ENCODE peak calls at places on chromosomes 4 and X, in five cellular contexts. O is CD8-positive, alpha-beta memory T cell; I is left ventricle myocardium inferior; L is right cardiac atrium; P is uterus. V is an unnamed sample. For H3K9me3 and H3K4me1, the result is how much of the 10 kb centered on the place peaks cover.

GRCh38 chr4:7760228-7760627 is 179.4 kb downstream of the AFAP1 start:
- DNase-seq in O (no peak), I (no peak), L (peak), P (no peak), V (no peak)

GRCh38 chr4:98627883-98628282 is 30.5 kb downstream of the TSPAN5 start:
- DNase-seq in O (no peak), I (no peak), L (no peak), P (no peak), V (no peak)

GRCh38 chr4:48896845-48897244 is 9.7 kb downstream of the OCIAD2 start:
- DNase-seq in O (no peak), I (no peak), L (no peak), P (no peak), V (no peak)

GRCh38 chr4:142706381-142706780 is 139.7 kb downstream of the INPP4B start:
- DNase-seq in O (no peak), I (no peak), L (no peak), P (no peak), V (no peak)

GRCh38 chr4:7850489-7850888 is 89.2 kb downstream of the AFAP1 start:
- DNase-seq in O (no peak), I (no peak), L (no peak), P (no peak), V (no peak)

GRCh38 chr4:7112656-7113055 is 44.8 kb upstream of the GRPEL1 start:
- DNase-seq in O (no peak), I (peak), L (no peak), P (no peak), V (no peak)

GRCh38 chr4:7414046-7414445 is 20.7 kb downstream of the PSAPL1 start:
- DNase-seq in O (no peak), I (peak), L (no peak), P (peak), V (peak)

GRCh38 chrX:33543757-33544156 is 332.4 kb upstream of the DMD start:
- DNase-seq in O (no peak), I (no peak), L (no peak), P (no peak), V (no peak)

GRCh38 chr4:142683997-142684396 is 162.1 kb downstream of the INPP4B start:
- DNase-seq in O (no peak), I (no peak), L (no peak), P (no peak), V (no peak)

GRCh38 chrX:119695535-119696050 is 2.6 kb upstream of the SEPTIN6 start:
- DNase-seq in O (no peak), I (no peak), L (no peak), P (no peak), V (no peak)

GRCh38 chr4:133390198-133390855 is 241.2 kb downstream of the PCDH10 start:
- DNase-seq in O (no peak), I (no peak), L (peak), P (no peak), V (no peak)

GRCh38 chr4:143531368-143531767 is 17.9 kb downstream of the SMARCA5 start:
- DNase-seq in O (no peak), I (no peak), L (no peak), P (no peak), V (no peak)

GRCh38 chrX:57453901-57454300 is 137.9 kb upstream of the ZXDB start:
- DNase-seq in O (no peak), I (no peak), L (no peak), P (no peak), V (no peak)

GRCh38 chr4:6221296-6221850 is 21.0 kb upstream of the JAKMIP1 start:
- DNase-seq in O (no peak), I (no peak), L (no peak), P (no peak), V (peak)

GRCh38 chr4:137700072-137700471 is 167.8 kb upstream of the PCDH18 start:
- DNase-seq in O (no peak), I (no peak), L (no peak), P (no peak), V (no peak)

GRCh38 chr4:67754288-67754687 is at the start of gene GNRHR:
- DNase-seq in O (no peak), I (no peak), L (no peak), P (no peak), V (no peak)

GRCh38 chr4:36316544-36317082 is 35.2 kb downstream of the DTHD1 start:
- DNase-seq in O (no peak), I (no peak), L (no peak), P (no peak), V (no peak)

GRCh38 chr4:39427477-39428119 is 20.9 kb downstream of the KLB start:
- DNase-seq in O (no peak), I (no peak), L (no peak), P (no peak), V (no peak)

GRCh38 chrX:47278684-47279083 is 45.9 kb downstream of the USP11 start:
- DNase-seq in O (no peak), I (no peak), L (no peak), P (no peak), V (no peak)

GRCh38 chr4:78439328-78439727 is 112.2 kb upstream of the ANXA3 start:
- DNase-seq in O (no peak), I (no peak), L (no peak), P (no peak), V (no peak)

GRCh38 chr4:139711461-139711860 is 45.8 kb downstream of the MGST2 start:
- DNase-seq in O (no peak), I (no peak), L (no peak), P (no peak), V (no peak)

GRCh38 chr4:153950100-153950979 is 161.5 kb upstream of the SFRP2 start:
- DNase-seq in O (no peak), I (no peak), L (no peak), P (no peak), V (no peak)

DNA sequence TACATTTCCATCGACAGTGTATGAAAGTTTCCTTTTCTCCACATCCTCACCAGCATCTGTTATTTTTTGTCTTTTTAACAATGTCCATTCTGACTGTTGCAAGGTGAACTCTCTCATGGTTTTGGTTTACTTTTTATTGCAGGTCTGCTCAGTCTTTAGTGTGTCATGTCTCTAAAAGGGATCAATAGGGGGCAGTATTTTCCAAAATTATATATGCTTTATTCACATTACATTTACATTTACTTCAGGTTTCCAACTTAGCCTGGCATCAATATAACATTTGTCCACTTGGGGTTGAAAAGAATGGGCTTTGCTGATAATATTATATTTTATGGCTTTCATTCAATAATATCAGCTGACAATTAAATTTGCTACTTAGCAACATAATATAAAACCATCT is 265.0 kb upstream of the SLITRK2 start:
- DNase-seq in O (no peak), I (no peak), L (no peak), P (no peak), V (no peak)
- H3K9me3 ChIP-seq in O (under half), I (under half), L (under half), P (under half), V (under half)

GRCh38 chr4:113604955-113605354 is 156.6 kb downstream of the CAMK2D start:
- DNase-seq in O (no peak), I (no peak), L (no peak), P (no peak), V (no peak)

GRCh38 chr4:113603926-113604325 is 157.6 kb downstream of the CAMK2D start:
- DNase-seq in O (no peak), I (no peak), L (no peak), P (no peak), V (no peak)

GRCh38 chr4:113607147-113607720 is 154.3 kb downstream of the CAMK2D start:
- DNase-seq in O (no peak), I (no peak), L (no peak), P (no peak), V (no peak)

GRCh38 chr4:113610542-113610941 is 151.0 kb downstream of the CAMK2D start:
- DNase-seq in O (no peak), I (no peak), L (peak), P (no peak), V (no peak)

DNA sequence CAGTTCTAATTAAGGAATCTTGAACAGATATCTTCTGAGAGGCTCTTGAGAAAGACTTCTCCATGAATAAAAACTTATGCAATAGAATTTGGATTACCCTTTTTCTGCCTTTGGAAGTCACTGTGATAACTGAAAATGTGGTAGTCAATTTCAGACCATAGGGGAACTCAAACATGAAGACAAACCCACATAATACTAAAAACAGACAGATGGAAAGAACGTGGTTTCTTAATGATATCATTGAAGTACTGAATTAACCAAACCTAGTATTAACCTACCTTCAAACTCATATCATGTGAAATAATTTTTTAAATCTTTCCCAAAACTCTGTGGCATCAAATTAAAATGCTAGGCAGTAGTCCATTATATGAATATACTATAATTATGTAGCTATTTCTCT is 153.5 kb downstream of the CAMK2D start:
- DNase-seq in O (no peak), I (no peak), L (no peak), P (no peak), V (no peak)
- H3K4me1 ChIP-seq in O (under half), I (half or more), L (under half), P (under half), V (under half)

GRCh38 chr4:105474110-105474518 is 252 bp upstream of the PPA2 start:
- DNase-seq in O (no peak), I (peak), L (peak), P (peak), V (peak)

GRCh38 chr4:105473340-105474109 is at the start of gene PPA2:
- DNase-seq in O (peak), I (peak), L (peak), P (peak), V (peak)

GRCh38 chr4:105466580-105466979 is 7.3 kb downstream of the PPA2 start:
- DNase-seq in O (no peak), I (no peak), L (no peak), P (no peak), V (no peak)

GRCh38 chr4:105472871-105473339 is 957 bp downstream of the PPA2 start:
- DNase-seq in O (no peak), I (no peak), L (peak), P (no peak), V (no peak)

DNA sequence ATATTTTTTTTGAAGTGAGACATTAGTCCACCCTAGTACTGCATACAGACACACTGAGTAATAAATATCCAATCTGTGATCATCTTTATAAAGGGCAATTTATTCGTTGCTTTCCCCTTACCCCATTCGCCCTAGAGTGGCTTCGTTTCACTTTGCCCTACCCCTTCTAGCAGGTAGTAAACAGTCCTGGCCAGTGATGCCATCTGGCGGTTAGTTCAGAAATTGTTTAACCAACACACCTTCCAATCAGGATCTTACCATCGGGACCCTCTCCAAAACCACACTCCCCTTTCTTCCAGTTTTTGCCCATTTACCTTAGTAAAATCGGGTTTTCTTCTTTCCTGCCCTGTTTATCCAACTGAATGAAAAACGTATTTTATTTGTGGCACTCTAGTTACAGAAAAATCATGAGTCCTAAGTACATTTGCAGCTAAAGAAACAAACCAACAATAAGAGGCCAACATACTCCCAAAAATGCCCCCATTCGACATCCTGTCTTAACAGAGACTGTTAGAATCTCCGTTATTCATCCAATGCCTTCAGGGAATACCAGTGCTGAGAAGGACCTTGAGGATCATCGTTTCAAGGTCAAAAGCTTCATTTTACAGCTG is 2.2 kb downstream of the PPA2 start:
- DNase-seq in O (peak), I (peak), L (peak), P (peak), V (peak)
- H3K4me3 ChIP-seq in O (peak), I (peak), L (peak), P (peak), V (peak)

GRCh38 chr4:174870311-174870710 is 41.3 kb upstream of the GLRA3 start:
- DNase-seq in O (no peak), I (no peak), L (no peak), P (no peak), V (no peak)

GRCh38 chr4:174874898-174875297 is 43.3 kb upstream of the ADAM29 start:
- DNase-seq in O (no peak), I (no peak), L (no peak), P (no peak), V (no peak)

GRCh38 chr4:174869334-174869733 is 40.3 kb upstream of the GLRA3 start:
- DNase-seq in O (no peak), I (no peak), L (no peak), P (no peak), V (no peak)

GRCh38 chr4:174871407-174871806 is 42.4 kb upstream of the GLRA3 start:
- DNase-seq in O (no peak), I (no peak), L (no peak), P (no peak), V (no peak)

DNA sequence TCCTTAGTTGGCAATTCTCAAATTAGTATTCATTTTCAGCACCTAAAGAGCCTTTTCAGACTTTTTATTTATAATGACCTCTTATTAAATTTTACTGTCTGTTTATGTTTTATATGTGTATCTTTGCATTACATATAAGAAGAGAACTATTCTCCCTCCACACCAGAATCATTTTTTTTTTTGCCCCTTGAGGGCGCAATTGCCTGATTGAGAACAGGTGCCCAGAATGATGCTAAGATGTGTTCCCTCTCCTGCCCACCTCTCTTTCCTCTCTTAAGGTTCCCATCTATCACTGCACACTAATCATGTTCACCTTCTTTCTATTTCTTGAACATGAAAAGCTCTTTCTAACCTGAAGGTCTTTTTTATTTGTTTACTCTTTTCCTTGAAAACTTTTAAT is 44.2 kb upstream of the ADAM29 start:
- DNase-seq in O (no peak), I (no peak), L (no peak), P (no peak), V (no peak)
- H3K9me3 ChIP-seq in O (under half), I (under half), L (under half), P (under half), V (under half)

GRCh38 chr4:188178276-188178675 is 39.0 kb downstream of the TRIML1 start:
- DNase-seq in O (no peak), I (no peak), L (no peak), P (no peak), V (no peak)
- H3K4me1 ChIP-seq in O (under half), I (under half), L (under half), P (under half), V (under half)

GRCh38 chrX:129553619-129554288 is 13.7 kb downstream of the OCRL start:
- DNase-seq in O (no peak), I (no peak), L (no peak), P (no peak), V (no peak)

GRCh38 chrX:129556806-129557315 is 16.8 kb downstream of the OCRL start:
- DNase-seq in O (no peak), I (no peak), L (no peak), P (no peak), V (no peak)

GRCh38 chrX:129561453-129561852 is 21.4 kb downstream of the OCRL start:
- DNase-seq in O (no peak), I (no peak), L (no peak), P (no peak), V (no peak)

GRCh38 chrX:129559800-129560199 is 19.7 kb downstream of the OCRL start:
- DNase-seq in O (no peak), I (no peak), L (no peak), P (no peak), V (no peak)

GRCh38 chrX:129557844-129558243 is 17.8 kb downstream of the OCRL start:
- DNase-seq in O (no peak), I (no peak), L (no peak), P (no peak), V (no peak)
- H3K4me3 ChIP-seq in O (no peak), I (no peak), L (no peak), P (no peak), V (no peak)

GRCh38 chr4:190018201-190018920 is 8.7 kb downstream of the FRG2 start:
- DNase-seq in O (no peak), I (no peak), L (no peak), P (no peak), V (no peak)

GRCh38 chr4:190019023-190019858 is 7.8 kb downstream of the FRG2 start:
- DNase-seq in O (no peak), I (no peak), L (no peak), P (no peak), V (no peak)

GRCh38 chr4:190016369-190017289 is 10.4 kb downstream of the FRG2 start:
- DNase-seq in O (no peak), I (no peak), L (no peak), P (no peak), V (no peak)

GRCh38 chr4:190015538-190016368 is 11.3 kb downstream of the FRG2 start:
- DNase-seq in O (no peak), I (no peak), L (no peak), P (no peak), V (no peak)

DNA sequence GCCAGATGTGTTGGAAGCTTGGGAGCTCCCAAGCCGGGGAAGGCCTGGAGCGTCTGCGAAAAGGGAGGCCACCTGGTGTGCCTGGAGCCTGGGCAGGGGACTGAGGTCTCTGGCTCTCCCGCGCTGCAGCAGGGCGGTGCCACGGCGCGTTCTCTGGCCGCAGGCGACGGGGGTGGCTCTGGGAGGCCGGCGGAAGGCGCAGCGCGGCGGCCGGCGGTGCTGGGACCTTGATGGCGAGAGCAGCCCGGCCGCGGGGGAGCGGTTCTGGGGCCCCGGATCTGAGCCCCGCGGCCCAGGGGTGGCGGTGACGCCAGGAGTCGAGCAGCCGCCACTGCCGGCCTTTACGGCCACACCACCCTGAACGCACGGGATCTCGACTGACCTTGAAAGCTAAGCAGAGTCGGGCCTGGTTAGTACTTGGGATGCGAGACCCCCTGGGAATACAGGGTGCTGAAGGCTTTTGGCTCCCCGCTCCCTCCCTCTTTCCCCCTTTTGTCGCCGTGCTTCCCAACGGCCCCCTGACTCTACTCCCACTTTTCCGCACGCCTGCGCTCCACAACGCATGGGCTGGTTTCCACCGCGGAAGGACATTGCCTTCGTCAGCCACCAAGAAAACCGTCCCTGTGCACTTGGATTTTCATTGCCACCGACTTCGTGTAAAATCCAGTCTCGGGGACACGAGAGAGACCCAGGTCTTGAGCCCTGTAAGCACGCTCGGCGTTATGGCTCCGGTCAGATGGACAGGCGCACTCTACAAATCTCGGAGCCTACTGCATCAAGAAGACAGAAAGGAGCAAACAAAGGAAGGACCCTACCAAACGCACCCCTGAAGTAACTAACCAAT is 9.5 kb downstream of the FRG2 start:
- DNase-seq in O (no peak), I (no peak), L (no peak), P (no peak), V (no peak)
- H3K9me3 ChIP-seq in O (under half), I (under half), L (under half), P (under half), V (under half)

V was measured in tibial artery.